ENCODE peak calls at places on chromosomes 5 and 9, in ten cellular contexts. One of them, this sample, is unnamed.

GRCh38 chr5:76701298-76701697 is 14.6 kb upstream of the F2R start:
- DNase-seq in Jurkat, Clone E6-1: no peak
- DNase-seq in PC-9: peak
- DNase-seq in IMR-90: peak
- DNase-seq in EH: peak
- DNase-seq in tibial nerve: peak
- DNase-seq in non-pigmented ciliary epithelial cell: no peak
- DNase-seq in dorsolateral prefrontal cortex: no peak
- DNase-seq in HCT116: no peak
- DNase-seq in GM03348: peak
- DNase-seq in this sample: no peak

GRCh38 chr5:87570366-87570765 is 157.6 kb upstream of the CCNH start:
- DNase-seq in PC-9: no peak
- DNase-seq in non-pigmented ciliary epithelial cell: no peak
- DNase-seq in GM03348: no peak
- DNase-seq in tibial nerve: no peak
- DNase-seq in Jurkat, Clone E6-1: no peak
- DNase-seq in EH: no peak
- DNase-seq in HCT116: no peak
- DNase-seq in IMR-90: no peak
- DNase-seq in dorsolateral prefrontal cortex: no peak
- DNase-seq in this sample: no peak

GRCh38 chr5:169864483-169864882 is 115.8 kb downstream of the INSYN2B start:
- DNase-seq in PC-9: no peak
- DNase-seq in HCT116: no peak
- DNase-seq in dorsolateral prefrontal cortex: no peak
- DNase-seq in GM03348: no peak
- DNase-seq in EH: no peak
- DNase-seq in Jurkat, Clone E6-1: no peak
- DNase-seq in tibial nerve: no peak
- DNase-seq in non-pigmented ciliary epithelial cell: no peak
- DNase-seq in IMR-90: no peak
- DNase-seq in this sample: no peak

GRCh38 chr9:105415344-105415980 is 32.4 kb upstream of the FSD1L start:
- DNase-seq in dorsolateral prefrontal cortex: peak
- DNase-seq in non-pigmented ciliary epithelial cell: no peak
- DNase-seq in IMR-90: peak
- DNase-seq in HCT116: peak
- DNase-seq in PC-9: no peak
- DNase-seq in Jurkat, Clone E6-1: peak
- DNase-seq in GM03348: peak
- DNase-seq in tibial nerve: peak
- DNase-seq in EH: peak
- DNase-seq in this sample: no peak

GRCh38 chr5:96172436-96172835 is 210.8 kb upstream of the ELL2 start:
- DNase-seq in HCT116: no peak
- DNase-seq in EH: peak
- DNase-seq in non-pigmented ciliary epithelial cell: peak
- DNase-seq in tibial nerve: no peak
- DNase-seq in dorsolateral prefrontal cortex: no peak
- DNase-seq in Jurkat, Clone E6-1: no peak
- DNase-seq in IMR-90: peak
- DNase-seq in PC-9: no peak
- DNase-seq in GM03348: peak
- DNase-seq in this sample: peak

GRCh38 chr9:136270173-136270710 is 24.6 kb upstream of the QSOX2 start:
- DNase-seq in EH: no peak
- DNase-seq in IMR-90: no peak
- DNase-seq in non-pigmented ciliary epithelial cell: no peak
- DNase-seq in PC-9: no peak
- DNase-seq in dorsolateral prefrontal cortex: no peak
- DNase-seq in HCT116: no peak
- DNase-seq in GM03348: no peak
- DNase-seq in tibial nerve: no peak
- DNase-seq in Jurkat, Clone E6-1: no peak
- DNase-seq in this sample: no peak

GRCh38 chr5:95113489-95113888 is 171.4 kb downstream of the MCTP1 start:
- DNase-seq in non-pigmented ciliary epithelial cell: peak
- DNase-seq in IMR-90: peak
- DNase-seq in HCT116: no peak
- DNase-seq in GM03348: no peak
- DNase-seq in Jurkat, Clone E6-1: no peak
- DNase-seq in PC-9: no peak
- DNase-seq in tibial nerve: no peak
- DNase-seq in dorsolateral prefrontal cortex: no peak
- DNase-seq in EH: peak
- DNase-seq in this sample: peak

GRCh38 chr9:121055642-121056143 is 5.6 kb upstream of the C5 start:
- DNase-seq in PC-9: no peak
- DNase-seq in GM03348: peak
- DNase-seq in Jurkat, Clone E6-1: no peak
- DNase-seq in non-pigmented ciliary epithelial cell: no peak
- DNase-seq in dorsolateral prefrontal cortex: no peak
- DNase-seq in IMR-90: peak
- DNase-seq in EH: peak
- DNase-seq in tibial nerve: no peak
- DNase-seq in HCT116: no peak
- DNase-seq in this sample: no peak

GRCh38 chr9:134730011-134730760 is 88.6 kb downstream of the COL5A1 start:
- DNase-seq in IMR-90: no peak
- DNase-seq in HCT116: no peak
- DNase-seq in PC-9: no peak
- DNase-seq in GM03348: peak
- DNase-seq in non-pigmented ciliary epithelial cell: no peak
- DNase-seq in tibial nerve: peak
- DNase-seq in EH: no peak
- DNase-seq in Jurkat, Clone E6-1: no peak
- DNase-seq in dorsolateral prefrontal cortex: no peak
- DNase-seq in this sample: no peak

GRCh38 chr5:104699438-104699837 is 1136.8 kb upstream of the NUDT12 start:
- DNase-seq in Jurkat, Clone E6-1: no peak
- DNase-seq in GM03348: no peak
- DNase-seq in PC-9: no peak
- DNase-seq in tibial nerve: no peak
- DNase-seq in EH: no peak
- DNase-seq in HCT116: no peak
- DNase-seq in IMR-90: no peak
- DNase-seq in dorsolateral prefrontal cortex: no peak
- DNase-seq in non-pigmented ciliary epithelial cell: no peak
- DNase-seq in this sample: no peak

GRCh38 chr5:122697171-122697570 is 77.7 kb upstream of the SNX2 start:
- DNase-seq in IMR-90: no peak
- DNase-seq in dorsolateral prefrontal cortex: no peak
- DNase-seq in tibial nerve: no peak
- DNase-seq in PC-9: no peak
- DNase-seq in HCT116: no peak
- DNase-seq in non-pigmented ciliary epithelial cell: no peak
- DNase-seq in EH: no peak
- DNase-seq in Jurkat, Clone E6-1: no peak
- DNase-seq in GM03348: no peak
- DNase-seq in this sample: no peak

GRCh38 chr9:71760901-71761300 is 7.4 kb downstream of the CEMIP2 start:
- DNase-seq in IMR-90: no peak
- DNase-seq in GM03348: no peak
- DNase-seq in HCT116: no peak
- DNase-seq in EH: no peak
- DNase-seq in dorsolateral prefrontal cortex: no peak
- DNase-seq in non-pigmented ciliary epithelial cell: no peak
- DNase-seq in tibial nerve: no peak
- DNase-seq in PC-9: no peak
- DNase-seq in Jurkat, Clone E6-1: no peak
- DNase-seq in this sample: no peak

GRCh38 chr5:139038618-139039305 is 159.4 kb downstream of the SIL1 start:
- DNase-seq in dorsolateral prefrontal cortex: no peak
- DNase-seq in IMR-90: no peak
- DNase-seq in HCT116: no peak
- DNase-seq in PC-9: no peak
- DNase-seq in non-pigmented ciliary epithelial cell: no peak
- DNase-seq in Jurkat, Clone E6-1: no peak
- DNase-seq in EH: no peak
- DNase-seq in GM03348: no peak
- DNase-seq in tibial nerve: no peak
- DNase-seq in this sample: no peak

GRCh38 chr9:127053057-127053821 is 69.2 kb downstream of the ANGPTL2 start:
- DNase-seq in PC-9: no peak
- DNase-seq in HCT116: no peak
- DNase-seq in IMR-90: no peak
- DNase-seq in dorsolateral prefrontal cortex: no peak
- DNase-seq in GM03348: no peak
- DNase-seq in non-pigmented ciliary epithelial cell: no peak
- DNase-seq in Jurkat, Clone E6-1: no peak
- DNase-seq in EH: no peak
- DNase-seq in tibial nerve: no peak
- DNase-seq in this sample: no peak

This sample was measured in AG04449.